ENCODE peak calls at places on chromosomes 5 and 9, in four cellular contexts. B is SK-N-SH, U is HepG2, Q is K562. K is an unnamed sample.

GRCh38 chr5:7927466-7928375 is 58.8 kb downstream of the MTRR start:
- DNase-seq in B (peak; percentile 68), U (peak; percentile 39), Q (peak; percentile 76), K (peak; percentile 22)

GRCh38 chr5:180830253-180831138 is 27.9 kb upstream of the MGAT1 start:
- DNase-seq in B (peak; percentile 69), U (no peak), Q (no peak), K (no peak)

GRCh38 chr9:137816531-137817235 is 60.9 kb upstream of the CACNA1B start:
- DNase-seq in B (no peak), U (no peak), Q (no peak), K (no peak)

GRCh38 chr5:5645891-5646290 is 223.4 kb downstream of the ICE1 start:
- DNase-seq in B (no peak), U (no peak), Q (no peak), K (no peak)

GRCh38 chr5:167778228-167778627 is 513.2 kb upstream of the WWC1 start:
- DNase-seq in B (no peak), U (no peak), Q (no peak), K (no peak)

GRCh38 chr9:71364196-71364955 is 243.0 kb upstream of the TRPM3 start:
- DNase-seq in B (no peak), U (no peak), Q (no peak), K (no peak)

GRCh38 chr5:89613222-89613956 is 730.4 kb upstream of the MEF2C start:
- DNase-seq in B (no peak), U (no peak), Q (no peak), K (no peak)

GRCh38 chr5:133048993-133049725 is 2.7 kb upstream of the HSPA4 start:
- DNase-seq in B (no peak), U (no peak), Q (no peak), K (no peak)

GRCh38 chr5:9775339-9775738 is 145.2 kb upstream of the TAS2R1 start:
- DNase-seq in B (no peak), U (no peak), Q (no peak), K (no peak)

GRCh38 chr9:69812068-69813000 is 8.3 kb upstream of the CFAP95 start:
- DNase-seq in B (no peak), U (no peak), Q (no peak), K (no peak)

GRCh38 chr5:39623291-39623865 is 198.6 kb upstream of the DAB2 start:
- DNase-seq in B (no peak), U (no peak), Q (no peak), K (no peak)

GRCh38 chr5:173479711-173480110 is 136.7 kb downstream of the BOD1 start:
- DNase-seq in B (no peak), U (no peak), Q (no peak), K (no peak)

GRCh38 chr9:115522928-115523327 is 405.0 kb upstream of the TNC start:
- DNase-seq in B (no peak), U (no peak), Q (no peak), K (no peak)

GRCh38 chr9:107481035-107481434 is 8.5 kb downstream of the KLF4 start:
- DNase-seq in B (no peak), U (no peak), Q (no peak), K (no peak)

GRCh38 chr5:65611524-65611923 is 12.6 kb downstream of the TRIM23 start:
- DNase-seq in B (no peak), U (peak; percentile 81), Q (no peak), K (no peak)

GRCh38 chr9:113556877-113557593 is 93.5 kb downstream of the RGS3 start:
- DNase-seq in B (no peak), U (no peak), Q (no peak), K (no peak)

GRCh38 chr9:83208065-83208850 is 145.3 kb upstream of the RASEF start:
- DNase-seq in B (no peak), U (peak; percentile 11), Q (no peak), K (no peak)

GRCh38 chr5:113147088-113147487 is 170.5 kb downstream of the DCP2 start:
- DNase-seq in B (no peak), U (no peak), Q (no peak), K (no peak)

GRCh38 chr5:81207009-81207408 is 26.1 kb upstream of the CKMT2 start:
- DNase-seq in B (no peak), U (no peak), Q (peak; percentile 18), K (no peak)

GRCh38 chr5:174553556-174553955 is 170.8 kb upstream of the MSX2 start:
- DNase-seq in B (no peak), U (no peak), Q (no peak), K (no peak)

GRCh38 chr9:129498451-129499376 is 122.2 kb downstream of the C9orf50 start:
- DNase-seq in B (no peak), U (no peak), Q (no peak), K (no peak)

GRCh38 chr5:464843-465590 is 22.0 kb downstream of the EXOC3 start:
- DNase-seq in B (no peak), U (no peak), Q (no peak), K (no peak)

GRCh38 chr9:4117835-4118610 is 181.8 kb downstream of the GLIS3 start:
- DNase-seq in B (peak; percentile 37), U (peak; percentile 9), Q (peak; percentile 61), K (no peak)

GRCh38 chr5:178298283-178298807 is 65.7 kb upstream of the PHYKPL start:
- DNase-seq in B (no peak), U (no peak), Q (no peak), K (no peak)

GRCh38 chr9:95726756-95727155 is 148.7 kb upstream of the ERCC6L2 start:
- DNase-seq in B (peak; percentile 63), U (peak; percentile 48), Q (peak; percentile 23), K (peak; percentile 26)

GRCh38 chr9:107242073-107243063 is 40.7 kb upstream of the RAD23B start:
- DNase-seq in B (no peak), U (no peak), Q (no peak), K (no peak)

GRCh38 chr9:136552117-136552685 is 6.4 kb upstream of the NOTCH1 start:
- DNase-seq in B (no peak), U (no peak), Q (no peak), K (no peak)

GRCh38 chr5:91141642-91142041 is 241.5 kb downstream of the ARRDC3 start:
- DNase-seq in B (no peak), U (no peak), Q (no peak), K (no peak)

DNA sequence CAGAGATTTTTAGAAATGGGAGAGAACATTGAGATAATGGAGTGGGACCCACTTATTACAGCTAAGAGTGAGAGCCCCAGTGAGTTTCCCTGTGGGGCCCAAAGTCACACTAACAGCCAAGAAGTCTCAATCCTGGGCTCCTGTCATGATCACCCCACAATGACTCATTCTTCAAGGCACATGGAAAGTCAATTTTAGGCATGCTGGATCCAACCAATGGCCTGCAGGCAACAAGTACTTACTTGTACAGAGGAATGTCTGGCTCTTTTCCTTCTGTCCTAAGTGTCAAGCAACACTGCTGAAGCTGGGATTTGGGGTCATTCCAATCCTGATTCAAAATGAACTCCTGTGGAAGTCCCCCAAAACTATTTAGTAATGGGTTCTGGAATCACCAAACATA is 123.1 kb downstream of the DROSHA start:
- DNase-seq in B (no peak), U (no peak), Q (peak; percentile 27), K (no peak)
- TF ChIP-seq ELF1 in B (no peak), U (no peak), Q (no peak), K (no peak)

GRCh38 chr9:119968837-119969707 is 599.8 kb upstream of the BRINP1 start:
- DNase-seq in B (peak; percentile 76), U (peak; percentile 28), Q (peak; percentile 73), K (peak; percentile 16)
- TF ChIP-seq ELF1 in B (no peak), U (no peak), Q (no peak), K (no peak)

DNA sequence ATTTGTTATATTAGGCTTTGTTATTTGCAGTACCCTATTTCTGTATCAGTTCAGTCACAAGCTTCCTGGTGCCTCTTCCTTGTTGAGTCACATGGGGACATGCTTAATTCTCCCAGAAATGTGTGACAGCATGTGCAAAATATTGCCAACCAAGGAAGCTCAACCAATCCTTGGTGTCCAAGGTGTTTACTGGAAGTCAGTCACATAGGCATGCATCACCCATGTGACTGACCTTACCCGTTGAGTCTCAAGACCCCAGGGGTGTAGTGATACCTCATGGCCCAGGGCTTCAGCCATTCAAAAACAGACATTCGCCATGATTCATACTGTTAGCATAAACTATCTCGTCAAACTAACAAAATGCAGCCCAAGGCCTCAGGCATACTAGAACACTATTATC is 9.3 kb upstream of the ANKDD1B start:
- DNase-seq in B (no peak), U (no peak), Q (no peak), K (no peak)
- TF ChIP-seq ELF1 in B (no peak), U (no peak), Q (no peak), K (no peak)

GRCh38 chr5:37839441-37840035 is 303 bp downstream of the GDNF start:
- DNase-seq in B (peak; percentile 70), U (peak; percentile 35), Q (no peak), K (no peak)
- TF ChIP-seq ELF1 in B (no peak), U (no peak), Q (no peak), K (no peak)

GRCh38 chr5:36689225-36689624 is 82.8 kb downstream of the SLC1A3 start:
- DNase-seq in B (no peak), U (no peak), Q (no peak), K (no peak)
- TF ChIP-seq ELF1 in B (no peak), U (no peak), Q (no peak), K (no peak)

DNA sequence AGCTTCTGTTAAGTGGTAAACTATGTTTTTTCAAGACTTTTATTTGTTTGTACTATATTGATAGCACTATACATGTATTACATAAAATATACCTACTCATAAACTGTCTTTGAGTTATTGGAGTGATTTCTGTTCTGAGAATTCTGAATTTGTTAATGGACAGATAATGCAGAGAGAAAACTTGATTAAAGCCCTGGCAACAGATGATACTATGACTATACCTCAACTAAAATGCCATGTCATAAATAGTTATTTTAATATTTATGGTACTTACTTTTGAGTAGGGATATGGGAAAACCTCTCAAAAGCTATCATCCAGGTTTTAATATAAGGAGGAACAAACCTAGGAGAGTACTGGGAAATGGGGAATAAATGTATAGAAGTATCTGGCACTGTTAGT is 947.2 kb upstream of the ARRDC3 start:
- DNase-seq in B (no peak), U (no peak), Q (no peak), K (no peak)
- TF ChIP-seq ELF1 in B (no peak), U (no peak), Q (no peak), K (no peak)

GRCh38 chr5:2752875-2753435 is 1.5 kb upstream of the IRX2 start:
- DNase-seq in B (no peak), U (no peak), Q (no peak), K (no peak)

GRCh38 chr5:2753452-2754409 is 2.3 kb upstream of the IRX2 start:
- DNase-seq in B (no peak), U (no peak), Q (no peak), K (no peak)

GRCh38 chr5:2751592-2752021 is at the start of gene IRX2:
- DNase-seq in B (no peak), U (no peak), Q (no peak), K (no peak)

GRCh38 chr5:2750758-2751464 is 566 bp downstream of the IRX2 start:
- DNase-seq in B (no peak), U (no peak), Q (no peak), K (no peak)

GRCh38 chr5:2752059-2752874 is 790 bp upstream of the IRX2 start:
- DNase-seq in B (no peak), U (no peak), Q (no peak), K (no peak)
- TF ChIP-seq ELF1 in B (no peak), U (no peak), Q (no peak), K (no peak)

DNA sequence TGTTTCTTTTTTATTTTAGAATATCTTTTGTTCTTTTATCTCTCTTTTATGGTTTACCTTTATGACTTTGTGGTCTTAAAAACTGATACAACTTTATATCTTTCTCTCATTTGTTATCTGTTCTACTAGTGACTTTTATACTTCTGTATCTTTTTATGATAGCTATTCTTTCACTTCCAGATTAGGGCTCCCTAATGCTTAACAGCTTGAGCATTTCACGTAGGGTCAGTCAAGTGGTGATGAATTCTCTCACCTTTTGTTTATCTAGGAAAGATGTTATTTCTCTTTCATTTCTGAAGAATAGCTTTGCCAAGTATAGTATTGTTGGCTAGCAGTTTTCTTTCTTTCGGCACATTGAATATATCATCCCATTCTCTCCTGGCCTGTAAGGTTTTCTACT is 123.6 kb downstream of the NUDT12 start:
- DNase-seq in B (no peak), U (no peak), Q (no peak), K (no peak)
- TF ChIP-seq ELF1 in B (no peak), U (no peak), Q (no peak), K (no peak)

K was measured in HCT116.